ENCODE peak calls at places on chromosomes 3 and 15, in seven cellular contexts. W is mammary epithelial cell, K is astrocyte, L is GM23248, V is neural progenitor cell, Y is PC-9, Q is GM23338. F is an unnamed sample.
A peak's percentile ranks its signal among the peaks of the same experiment; 100 is the strongest.

GRCh38 chr15:52247032-52247431 is 48.6 kb downstream of the MYO5C start:
- DNase-seq in Q (no peak), V (no peak), L (peak; percentile 71), K (peak; percentile 79), W (peak; percentile 97), Y (no peak), F (peak; percentile 80)

GRCh38 chr15:62491642-62492041 is 326.6 kb upstream of the C2CD4B start:
- DNase-seq in L (peak; percentile 45), Q (no peak), K (peak; percentile 68), W (no peak), Y (no peak), V (no peak), F (no peak)

GRCh38 chr3:160577551-160578195 is 12.3 kb upstream of the KPNA4 start:
- DNase-seq in Y (peak; percentile 44), Q (peak; percentile 37), K (peak; percentile 45), V (peak; percentile 42), W (peak; percentile 38), L (no peak), F (peak; percentile 52)

GRCh38 chr15:65099336-65099735 is 15.7 kb downstream of the UBAP1L start:
- DNase-seq in W (no peak), Q (no peak), Y (no peak), K (no peak), V (no peak), L (no peak), F (no peak)

GRCh38 chr3:117719316-117719926 is 1009.8 kb downstream of the TUSC7 start:
- DNase-seq in K (no peak), W (peak; percentile 1), L (peak; percentile 58), Q (peak; percentile 63), Y (peak; percentile 37), V (peak; percentile 41), F (peak; percentile 57)

GRCh38 chr3:51031666-51032065 is 353.4 kb upstream of the MANF start:
- DNase-seq in Y (no peak), W (no peak), L (no peak), Q (no peak), V (no peak), K (no peak), F (no peak)

GRCh38 chr15:72197460-72198409 is at the start of gene GRAMD2A:
- DNase-seq in K (peak; percentile 21), W (peak; percentile 80), L (peak; percentile 67), Q (peak; percentile 89), Y (no peak), V (peak; percentile 65), F (peak; percentile 55)

GRCh38 chr3:98333989-98334606 is 19.6 kb upstream of the OR5K4 start:
- DNase-seq in K (no peak), Y (peak; percentile 61), V (no peak), Q (no peak), L (no peak), W (peak; percentile 12), F (peak; percentile 34)

GRCh38 chr15:31255732-31256384 is 70.8 kb upstream of the KLF13 start:
- DNase-seq in L (no peak), Q (no peak), V (no peak), W (no peak), K (no peak), Y (no peak), F (no peak)

GRCh38 chr3:183815951-183816475 is 9.4 kb downstream of the MAP6D1 start:
- DNase-seq in L (no peak), K (no peak), W (no peak), V (no peak), Y (no peak), Q (no peak), F (no peak)

GRCh38 chr3:48625600-48625999 is 4.0 kb upstream of the TMEM89 start:
- DNase-seq in V (no peak), Y (no peak), L (no peak), K (no peak), W (no peak), Q (no peak), F (no peak)

GRCh38 chr3:182364323-182364722 is 429.0 kb upstream of the ATP11B start:
- DNase-seq in L (no peak), W (no peak), K (peak; percentile 47), Q (peak; percentile 24), V (no peak), Y (no peak), F (no peak)

GRCh38 chr15:49452595-49452994 is 29.6 kb downstream of the FGF7 start:
- DNase-seq in L (peak; percentile 40), Y (no peak), V (no peak), K (no peak), W (no peak), Q (no peak), F (no peak)

GRCh38 chr3:79597719-79598118 is 170.1 kb downstream of the ROBO1 start:
- DNase-seq in Q (no peak), K (no peak), L (no peak), W (peak; percentile 5), Y (no peak), V (no peak), F (no peak)

GRCh38 chr3:55899887-55900286 is 412.8 kb upstream of the WNT5A start:
- DNase-seq in L (no peak), Y (no peak), Q (peak; percentile 73), W (peak; percentile 6), K (no peak), V (peak; percentile 46), F (no peak)

GRCh38 chr15:99508807-99509311 is 56.9 kb upstream of the MEF2A start:
- DNase-seq in Q (no peak), Y (no peak), L (no peak), V (no peak), W (no peak), K (no peak), F (no peak)

GRCh38 chr15:99514306-99514705 is 51.5 kb upstream of the MEF2A start:
- DNase-seq in L (peak; percentile 7), Q (no peak), K (no peak), Y (no peak), W (no peak), V (no peak), F (no peak)

GRCh38 chr15:99509686-99510461 is 55.9 kb upstream of the MEF2A start:
- DNase-seq in K (no peak), V (no peak), Q (no peak), Y (no peak), W (no peak), L (no peak), F (no peak)

GRCh38 chr15:99511865-99512632 is 53.7 kb upstream of the MEF2A start:
- DNase-seq in L (peak; percentile 44), V (no peak), Q (no peak), K (no peak), Y (no peak), W (no peak), F (peak; percentile 43)

DNA sequence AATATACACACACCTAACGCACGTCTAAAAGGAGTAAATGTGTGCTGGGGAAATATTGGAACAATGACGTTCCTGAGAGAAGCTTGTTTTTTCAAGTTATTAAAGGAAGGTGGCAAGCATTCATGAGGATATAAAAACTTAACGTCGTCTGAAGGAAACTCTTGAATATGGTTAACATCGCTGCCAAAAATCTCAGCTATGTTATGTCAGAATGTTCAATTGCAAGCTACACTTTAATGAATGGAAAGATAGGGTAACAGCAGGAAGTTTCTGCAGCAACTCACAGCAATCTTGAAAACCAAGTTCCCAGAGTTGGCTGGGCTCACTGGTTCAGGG is 54.3 kb upstream of the MEF2A start:
- DNase-seq in L (peak; percentile 66), W (no peak), Y (no peak), K (peak; percentile 89), Q (no peak), V (no peak), F (peak; percentile 75)
- H2AFZ ChIP-seq in L (peak overlapping the region; percentile 60), W (peak overlapping the region; percentile 7), Y (no peak overlapping the region), K (peak overlapping the region; percentile 19), Q (peak overlapping the region; percentile 56), V (no peak overlapping the region), F (no peak overlapping the region)

DNA sequence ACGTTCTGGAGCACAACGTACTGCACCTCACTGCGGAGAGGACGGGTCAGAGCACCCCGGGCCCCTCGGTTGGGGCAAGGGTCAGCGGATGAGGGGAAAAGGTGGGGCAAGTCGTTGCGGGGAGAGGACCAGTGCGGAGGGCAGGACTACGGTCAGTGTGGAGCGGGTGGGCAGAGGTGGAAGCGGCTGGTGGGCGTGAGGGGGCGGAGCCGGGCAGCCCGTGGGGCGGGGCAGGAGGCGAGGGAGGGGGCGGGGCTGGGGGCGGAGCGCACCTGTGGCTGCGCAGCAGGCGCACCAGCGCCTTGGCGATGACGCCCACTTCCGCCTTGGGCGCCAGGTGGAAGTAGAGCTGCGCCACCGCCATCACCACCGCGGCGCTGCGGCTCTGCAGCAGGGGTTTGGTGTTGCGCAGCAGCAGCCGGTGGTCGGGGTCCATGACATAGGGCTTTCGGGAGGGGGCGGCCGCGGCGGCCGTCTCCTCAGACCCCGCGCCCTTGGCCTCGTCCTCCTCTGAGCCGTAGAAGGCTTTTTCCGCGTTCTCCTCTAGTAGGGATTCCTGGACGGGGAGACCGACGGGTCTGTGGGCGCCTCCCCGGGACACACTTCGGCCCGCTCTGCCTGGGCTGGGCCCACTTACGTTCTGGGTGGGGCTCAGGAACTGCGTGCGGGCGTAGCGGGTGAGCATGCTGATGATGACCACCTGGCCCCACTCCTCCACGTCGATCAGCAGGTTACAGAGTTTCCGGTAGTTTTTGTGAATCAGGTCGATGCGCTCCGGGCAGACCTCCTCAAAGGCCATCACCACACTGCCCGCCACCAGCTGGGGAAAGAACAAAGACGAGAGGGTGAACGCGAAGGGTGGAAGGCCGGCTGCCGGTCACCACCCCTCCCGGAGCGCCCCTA is 29.2 kb downstream of the AP3B2 start:
- DNase-seq in W (peak; percentile 71), V (peak; percentile 89), L (no peak), Y (no peak), Q (peak; percentile 94), K (no peak), F (no peak)
- TF ChIP-seq EZH2 in W (no peak), V (peak; percentile 51), L (no peak), Y (no peak), Q (no peak), K (peak; percentile 58), F (peak; percentile 67)

DNA sequence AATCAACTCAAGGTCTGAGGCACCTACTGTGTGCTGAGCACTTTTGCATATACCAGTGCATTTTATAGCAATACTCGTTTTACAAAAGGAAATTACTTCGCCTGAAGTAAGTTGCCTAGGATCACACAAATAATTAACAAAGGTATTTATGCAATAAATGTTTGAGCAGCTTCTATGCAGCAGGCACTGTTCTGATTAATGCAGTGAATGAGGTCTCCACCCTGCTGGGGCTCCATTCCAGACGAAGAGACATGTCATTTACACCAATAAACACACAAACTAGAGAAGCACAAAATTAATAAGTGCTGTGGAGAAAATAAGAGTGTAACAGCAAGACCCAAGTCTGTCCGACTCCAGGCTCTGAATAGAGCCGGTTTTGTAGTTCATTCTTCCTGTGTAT is 17.5 kb downstream of the NOX5 start:
- DNase-seq in Y (no peak), W (no peak), K (no peak), V (no peak), L (peak; percentile 39), Q (no peak), F (no peak)
- H2AFZ ChIP-seq in Y (no peak overlapping the region), W (peak overlapping the region; percentile 59), K (peak overlapping the region; percentile 71), V (peak overlapping the region; percentile 57), L (no peak overlapping the region), Q (peak overlapping the region; percentile 76), F (no peak overlapping the region)

DNA sequence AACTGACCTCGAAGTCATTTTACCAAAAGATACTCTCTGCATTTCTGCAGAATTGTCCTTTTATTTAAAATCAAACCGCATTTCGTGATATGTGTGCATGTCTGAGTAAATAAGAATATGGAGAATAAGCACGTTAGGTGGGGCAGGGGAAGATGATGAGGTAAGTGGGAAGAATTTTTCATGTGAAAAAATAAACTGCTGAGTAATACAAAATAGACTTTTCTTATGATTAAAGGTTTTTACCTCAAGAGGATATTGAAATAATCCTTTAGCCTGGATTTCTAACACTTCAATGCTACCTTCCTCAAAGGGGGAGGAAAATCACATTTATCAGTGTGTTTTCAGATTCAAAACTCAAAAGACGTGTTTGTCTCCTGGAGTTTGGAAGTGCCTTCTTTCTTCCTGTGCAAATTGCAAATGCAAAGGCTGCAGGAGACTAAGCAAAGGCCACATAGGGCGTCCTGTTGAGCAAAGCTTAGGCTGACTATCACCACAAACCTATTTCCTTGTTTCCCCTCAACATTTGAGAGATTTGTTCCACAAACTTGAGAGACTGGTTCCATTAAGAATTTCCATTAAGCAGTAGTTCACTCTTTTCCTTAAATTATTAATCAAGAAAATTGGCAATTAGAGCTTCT is 813.5 kb downstream of the MCTP2 start:
- DNase-seq in K (no peak), L (no peak), Q (peak; percentile 39), W (no peak), Y (no peak), V (peak; percentile 39), F (no peak)
- TF ChIP-seq EZH2 in K (no peak), L (no peak), Q (no peak), W (no peak), Y (no peak), V (no peak), F (no peak)

F was measured in fibroblast of lung.